ENCODE peak calls at places on chromosome 5, in six cellular contexts. One of them, this sample, is unnamed. For H3K4me1, the result is how much of the 10 kb centered on the place peaks cover.

GRCh38 chr5:24389968-24390367 is 254.8 kb downstream of the CDH10 start:
- DNase-seq in PC-3: peak
- DNase-seq in fibroblast of lung: no peak
- DNase-seq in GM23248: no peak
- DNase-seq in HCT116: no peak
- DNase-seq in mesenchymal stem cell: no peak
- DNase-seq in this sample: no peak

GRCh38 chr5:33074548-33074947 is 363.4 kb downstream of the NPR3 start:
- DNase-seq in PC-3: peak
- DNase-seq in fibroblast of lung: peak
- DNase-seq in GM23248: peak
- DNase-seq in HCT116: no peak
- DNase-seq in mesenchymal stem cell: peak
- DNase-seq in this sample: peak

GRCh38 chr5:80931423-80931822 is 28.7 kb upstream of the RASGRF2 start:
- DNase-seq in PC-3: no peak
- DNase-seq in fibroblast of lung: no peak
- DNase-seq in GM23248: no peak
- DNase-seq in HCT116: no peak
- DNase-seq in mesenchymal stem cell: no peak
- DNase-seq in this sample: no peak

GRCh38 chr5:93192107-93192506 is 388.9 kb downstream of the NR2F1-AS1 start:
- DNase-seq in PC-3: peak
- DNase-seq in fibroblast of lung: peak
- DNase-seq in GM23248: peak
- DNase-seq in HCT116: peak
- DNase-seq in mesenchymal stem cell: peak
- DNase-seq in this sample: peak

GRCh38 chr5:95861221-95861857 is 38.8 kb upstream of the GLRX start:
- DNase-seq in PC-3: peak
- DNase-seq in fibroblast of lung: peak
- DNase-seq in GM23248: peak
- DNase-seq in HCT116: peak
- DNase-seq in mesenchymal stem cell: peak
- DNase-seq in this sample: peak

GRCh38 chr5:115375922-115376321 is 79.5 kb upstream of the CCDC112 start:
- DNase-seq in PC-3: no peak
- DNase-seq in fibroblast of lung: no peak
- DNase-seq in GM23248: no peak
- DNase-seq in HCT116: no peak
- DNase-seq in mesenchymal stem cell: peak
- DNase-seq in this sample: peak

GRCh38 chr5:150309101-150309897 is 6.6 kb upstream of the ARSI start:
- DNase-seq in PC-3: no peak
- DNase-seq in fibroblast of lung: no peak
- DNase-seq in GM23248: peak
- DNase-seq in HCT116: no peak
- DNase-seq in mesenchymal stem cell: no peak
- DNase-seq in this sample: no peak

GRCh38 chr5:163504091-163504931 is 1.1 kb upstream of the MAT2B start:
- DNase-seq in PC-3: peak
- DNase-seq in fibroblast of lung: peak
- DNase-seq in GM23248: peak
- DNase-seq in HCT116: no peak
- DNase-seq in mesenchymal stem cell: peak
- DNase-seq in this sample: peak

GRCh38 chr5:443239-444151 is 519 bp downstream of the EXOC3 start:
- DNase-seq in PC-3: no peak
- DNase-seq in fibroblast of lung: no peak
- DNase-seq in GM23248: no peak
- DNase-seq in HCT116: no peak
- DNase-seq in mesenchymal stem cell: no peak
- DNase-seq in this sample: no peak

GRCh38 chr5:95620870-95621838 is 1.3 kb downstream of the GPR150 start:
- DNase-seq in PC-3: no peak
- DNase-seq in fibroblast of lung: peak
- DNase-seq in GM23248: peak
- DNase-seq in HCT116: no peak
- DNase-seq in mesenchymal stem cell: peak
- DNase-seq in this sample: no peak

GRCh38 chr5:144247131-144247530 is 76.5 kb downstream of the KCTD16 start:
- DNase-seq in PC-3: no peak
- DNase-seq in fibroblast of lung: no peak
- DNase-seq in GM23248: no peak
- DNase-seq in HCT116: no peak
- DNase-seq in mesenchymal stem cell: peak
- DNase-seq in this sample: no peak

GRCh38 chr5:151427258-151427657 is 20.1 kb upstream of the SLC36A1 start:
- DNase-seq in PC-3: no peak
- DNase-seq in fibroblast of lung: no peak
- DNase-seq in GM23248: no peak
- DNase-seq in HCT116: no peak
- DNase-seq in mesenchymal stem cell: no peak
- DNase-seq in this sample: no peak

GRCh38 chr5:96007051-96007450 is 45.4 kb upstream of the ELL2 start:
- DNase-seq in PC-3: no peak
- DNase-seq in fibroblast of lung: no peak
- DNase-seq in GM23248: no peak
- DNase-seq in HCT116: no peak
- DNase-seq in mesenchymal stem cell: no peak
- DNase-seq in this sample: no peak

GRCh38 chr5:180201051-180201987 is 7.7 kb downstream of the RASGEF1C start:
- DNase-seq in PC-3: peak
- DNase-seq in fibroblast of lung: no peak
- DNase-seq in GM23248: peak
- DNase-seq in HCT116: peak
- DNase-seq in mesenchymal stem cell: no peak
- DNase-seq in this sample: no peak

GRCh38 chr5:82894754-82895153 is 182.4 kb downstream of the TMEM167A start:
- DNase-seq in PC-3: no peak
- DNase-seq in fibroblast of lung: peak
- DNase-seq in GM23248: no peak
- DNase-seq in HCT116: no peak
- DNase-seq in mesenchymal stem cell: no peak
- DNase-seq in this sample: no peak

GRCh38 chr5:72936893-72937292 is 18.9 kb upstream of the FCHO2 start:
- DNase-seq in PC-3: no peak
- DNase-seq in fibroblast of lung: no peak
- DNase-seq in GM23248: no peak
- DNase-seq in HCT116: no peak
- DNase-seq in mesenchymal stem cell: no peak
- DNase-seq in this sample: no peak

GRCh38 chr5:134255418-134256150 is 29.7 kb upstream of the PPP2CA start:
- DNase-seq in PC-3: peak
- DNase-seq in fibroblast of lung: peak
- DNase-seq in GM23248: peak
- DNase-seq in HCT116: no peak
- DNase-seq in mesenchymal stem cell: no peak
- DNase-seq in this sample: peak

GRCh38 chr5:149406203-149406978 is 27.3 kb upstream of the IL17B start:
- DNase-seq in PC-3: no peak
- DNase-seq in fibroblast of lung: peak
- DNase-seq in GM23248: peak
- DNase-seq in HCT116: no peak
- DNase-seq in mesenchymal stem cell: peak
- DNase-seq in this sample: peak

GRCh38 chr5:67879619-67880357 is 335.8 kb upstream of the PIK3R1 start:
- DNase-seq in PC-3: no peak
- DNase-seq in fibroblast of lung: peak
- DNase-seq in GM23248: peak
- DNase-seq in HCT116: no peak
- DNase-seq in mesenchymal stem cell: peak
- DNase-seq in this sample: peak

GRCh38 chr5:32446660-32447059 is 2.1 kb upstream of the ZFR start:
- DNase-seq in PC-3: no peak
- DNase-seq in fibroblast of lung: no peak
- DNase-seq in GM23248: no peak
- DNase-seq in HCT116: no peak
- DNase-seq in mesenchymal stem cell: no peak
- DNase-seq in this sample: no peak

GRCh38 chr5:79521156-79521555 is 7.2 kb upstream of the HOMER1 start:
- DNase-seq in PC-3: no peak
- DNase-seq in fibroblast of lung: no peak
- DNase-seq in GM23248: no peak
- DNase-seq in HCT116: no peak
- DNase-seq in mesenchymal stem cell: no peak
- DNase-seq in this sample: no peak

GRCh38 chr5:40687316-40687715 is 7.6 kb downstream of the PTGER4 start:
- DNase-seq in PC-3: no peak
- DNase-seq in fibroblast of lung: no peak
- DNase-seq in GM23248: no peak
- DNase-seq in HCT116: no peak
- DNase-seq in mesenchymal stem cell: no peak
- DNase-seq in this sample: no peak

GRCh38 chr5:20231040-20231439 is 243.0 kb upstream of the CDH18 start:
- DNase-seq in PC-3: peak
- DNase-seq in fibroblast of lung: no peak
- DNase-seq in GM23248: peak
- DNase-seq in HCT116: no peak
- DNase-seq in mesenchymal stem cell: no peak
- DNase-seq in this sample: no peak

GRCh38 chr5:81081461-81081835 is 121.3 kb downstream of the RASGRF2 start:
- DNase-seq in PC-3: no peak
- DNase-seq in fibroblast of lung: peak
- DNase-seq in GM23248: no peak
- DNase-seq in HCT116: no peak
- DNase-seq in mesenchymal stem cell: no peak
- DNase-seq in this sample: peak

GRCh38 chr5:142829821-142830220 is 59.6 kb downstream of the ARHGAP26 start:
- DNase-seq in PC-3: peak
- DNase-seq in fibroblast of lung: peak
- DNase-seq in GM23248: peak
- DNase-seq in HCT116: no peak
- DNase-seq in mesenchymal stem cell: no peak
- DNase-seq in this sample: peak

GRCh38 chr5:96214442-96215197 is 218.4 kb downstream of the PCSK1 start:
- DNase-seq in PC-3: no peak
- DNase-seq in fibroblast of lung: peak
- DNase-seq in GM23248: no peak
- DNase-seq in HCT116: no peak
- DNase-seq in mesenchymal stem cell: no peak
- DNase-seq in this sample: peak

GRCh38 chr5:73204302-73204701 is 31.3 kb downstream of the TMEM174 start:
- DNase-seq in PC-3: no peak
- DNase-seq in fibroblast of lung: peak
- DNase-seq in GM23248: no peak
- DNase-seq in HCT116: no peak
- DNase-seq in mesenchymal stem cell: no peak
- DNase-seq in this sample: peak

GRCh38 chr5:152462021-152462721 is 57.1 kb upstream of the NMUR2 start:
- DNase-seq in PC-3: no peak
- DNase-seq in fibroblast of lung: no peak
- DNase-seq in GM23248: no peak
- DNase-seq in HCT116: no peak
- DNase-seq in mesenchymal stem cell: peak
- DNase-seq in this sample: no peak

GRCh38 chr5:63022403-63022802 is 443.8 kb downstream of the LRRC70 start:
- DNase-seq in PC-3: no peak
- DNase-seq in fibroblast of lung: no peak
- DNase-seq in GM23248: no peak
- DNase-seq in HCT116: no peak
- DNase-seq in mesenchymal stem cell: no peak
- DNase-seq in this sample: no peak
- H3K4me2 ChIP-seq in PC-3: no peak
- H3K4me2 ChIP-seq in fibroblast of lung: no peak
- H3K4me2 ChIP-seq in GM23248: no peak
- H3K4me2 ChIP-seq in HCT116: no peak
- H3K4me2 ChIP-seq in mesenchymal stem cell: no peak
- H3K4me2 ChIP-seq in this sample: no peak

DNA sequence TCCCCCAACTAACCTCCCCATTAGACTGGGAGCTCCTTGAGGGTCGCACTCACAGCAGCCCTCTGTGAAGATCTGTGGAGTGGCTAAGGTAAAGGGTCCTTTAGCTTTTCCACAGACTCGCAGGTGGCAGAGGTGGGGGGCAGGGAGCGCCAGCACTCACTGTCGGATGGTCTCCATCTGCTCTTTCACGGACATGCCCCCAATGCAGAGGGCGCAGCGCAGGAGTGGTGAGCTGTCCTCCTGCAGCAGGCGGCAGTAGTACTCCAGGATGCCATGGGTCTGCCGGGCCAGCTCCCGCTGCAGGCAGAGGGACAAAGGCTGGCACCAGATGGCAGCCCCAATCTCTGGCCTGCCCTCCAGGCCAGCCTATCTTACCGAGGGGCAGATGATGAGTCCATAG is 2.2 kb downstream of the DDX41 start:
- DNase-seq in PC-3: no peak
- DNase-seq in fibroblast of lung: no peak
- DNase-seq in GM23248: no peak
- DNase-seq in HCT116: no peak
- DNase-seq in mesenchymal stem cell: no peak
- DNase-seq in this sample: no peak
- H3K9ac ChIP-seq in PC-3: no peak
- H3K9ac ChIP-seq in fibroblast of lung: no peak
- H3K9ac ChIP-seq in GM23248: peak
- H3K9ac ChIP-seq in HCT116: no peak
- H3K9ac ChIP-seq in mesenchymal stem cell: peak
- H3K9ac ChIP-seq in this sample: no peak

DNA sequence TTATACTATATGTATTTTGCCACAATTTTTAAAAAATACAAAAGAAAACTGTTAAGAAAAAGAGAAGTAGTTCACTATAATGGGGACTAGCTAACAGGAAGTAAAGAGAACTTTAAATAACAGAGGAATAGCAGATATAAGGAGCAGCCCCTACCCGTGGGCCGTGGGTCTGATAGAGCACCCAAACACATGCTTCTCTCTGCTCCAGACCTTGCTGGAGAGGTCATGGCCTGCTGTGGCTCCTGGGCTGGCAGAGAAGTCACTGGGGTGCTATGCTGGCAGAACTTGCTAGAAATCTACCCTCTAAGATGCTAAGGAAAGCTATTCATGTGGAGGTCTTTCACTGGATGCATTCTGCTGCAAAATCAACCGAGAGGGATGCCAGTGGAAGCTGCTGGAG is 10.0 kb upstream of the TNFAIP8 start:
- DNase-seq in PC-3: no peak
- DNase-seq in fibroblast of lung: no peak
- DNase-seq in GM23248: no peak
- DNase-seq in HCT116: no peak
- DNase-seq in mesenchymal stem cell: no peak
- DNase-seq in this sample: no peak
- H3K4me1 ChIP-seq in PC-3: under half
- H3K4me1 ChIP-seq in fibroblast of lung: under half
- H3K4me1 ChIP-seq in GM23248: under half
- H3K4me1 ChIP-seq in HCT116: under half
- H3K4me1 ChIP-seq in mesenchymal stem cell: under half
- H3K4me1 ChIP-seq in this sample: under half

GRCh38 chr5:56026863-56027300 is 32.1 kb upstream of the IL6ST start:
- DNase-seq in PC-3: peak
- DNase-seq in fibroblast of lung: peak
- DNase-seq in GM23248: peak
- DNase-seq in HCT116: no peak
- DNase-seq in mesenchymal stem cell: peak
- DNase-seq in this sample: peak
- H3K4me2 ChIP-seq in PC-3: peak
- H3K4me2 ChIP-seq in fibroblast of lung: peak
- H3K4me2 ChIP-seq in GM23248: peak
- H3K4me2 ChIP-seq in HCT116: no peak
- H3K4me2 ChIP-seq in mesenchymal stem cell: no peak
- H3K4me2 ChIP-seq in this sample: peak

This sample was measured in astrocyte.